ENCODE peak calls at places on chromosomes 16 and 17, in seven cellular contexts. U is fibroblast of the aortic adventitia; Y is heart right ventricle; P is activated CD8-positive, alpha-beta T cell treated with anti-CD3 and anti-CD28 coated beads for 36 hours; W is nephron progenitor cell; Z is epithelial cell of esophagus; T is body of pancreas. F is an unnamed sample.

GRCh38 chr16:58022601-58023371 is 2.8 kb upstream of the MMP15 start:
- DNase-seq in U (peak), Y (peak), P (no peak), W (no peak), Z (peak), T (peak), F (no peak)

GRCh38 chr17:17252149-17252810 is 15.3 kb upstream of the FLCN start:
- DNase-seq in U (no peak), Y (no peak), P (no peak), W (no peak), Z (no peak), T (no peak), F (no peak)

GRCh38 chr17:38705803-38706624 is 941 bp downstream of the MLLT6 start:
- DNase-seq in U (peak), Y (peak), P (peak), W (peak), Z (peak), T (peak), F (no peak)

GRCh38 chr16:67537270-67537635 is 8.6 kb downstream of the RIPOR1 start:
- DNase-seq in U (no peak), Y (peak), P (peak), W (peak), Z (peak), T (peak), F (peak)

GRCh38 chr17:42698736-42699414 is 16.5 kb downstream of the CNTNAP1 start:
- DNase-seq in U (peak), Y (peak), P (no peak), W (no peak), Z (no peak), T (no peak), F (peak)

GRCh38 chr16:54273566-54273965 is 13.0 kb downstream of the IRX3 start:
- DNase-seq in U (no peak), Y (no peak), P (no peak), W (no peak), Z (no peak), T (no peak), F (no peak)

GRCh38 chr17:28725660-28726395 is at the start of gene TLCD1:
- DNase-seq in U (peak), Y (peak), P (peak), W (peak), Z (peak), T (peak), F (peak)

GRCh38 chr16:19809121-19809635 is 75.5 kb downstream of the GPRC5B start:
- DNase-seq in U (no peak), Y (no peak), P (no peak), W (no peak), Z (no peak), T (peak), F (no peak)

GRCh38 chr17:29151567-29151966 is 28.6 kb downstream of the MYO18A start:
- DNase-seq in U (peak), Y (no peak), P (no peak), W (no peak), Z (peak), T (peak), F (no peak)

GRCh38 chr16:80346160-80346632 is 194.6 kb upstream of the DYNLRB2 start:
- DNase-seq in U (peak), Y (no peak), P (no peak), W (no peak), Z (no peak), T (no peak), F (no peak)

GRCh38 chr17:36942031-36942599 is 4.8 kb downstream of the LHX1 start:
- DNase-seq in U (no peak), Y (no peak), P (no peak), W (no peak), Z (no peak), T (no peak), F (peak)

GRCh38 chr16:86431540-86431939 is 78.8 kb upstream of the FOXF1 start:
- DNase-seq in U (no peak), Y (no peak), P (no peak), W (no peak), Z (no peak), T (no peak), F (no peak)

GRCh38 chr16:82152641-82153094 is 17.4 kb downstream of the MPHOSPH6 start:
- DNase-seq in U (no peak), Y (no peak), P (no peak), W (no peak), Z (no peak), T (no peak), F (no peak)

GRCh38 chr16:85542548-85542927 is 70.6 kb upstream of the GSE1 start:
- DNase-seq in U (no peak), Y (no peak), P (no peak), W (no peak), Z (no peak), T (no peak), F (no peak)

GRCh38 chr17:57669671-57670529 is 75.2 kb downstream of the CCDC182 start:
- DNase-seq in U (no peak), Y (no peak), P (no peak), W (no peak), Z (no peak), T (no peak), F (peak)

GRCh38 chr16:30380072-30380471 is 2.3 kb downstream of the SEPTIN1 start:
- DNase-seq in U (no peak), Y (no peak), P (no peak), W (no peak), Z (no peak), T (no peak), F (no peak)

GRCh38 chr16:30382398-30383015 is at the start of gene SEPTIN1:
- DNase-seq in U (no peak), Y (no peak), P (peak), W (no peak), Z (no peak), T (no peak), F (peak)

GRCh38 chr16:30379165-30379783 is 3.1 kb downstream of the SEPTIN1 start:
- DNase-seq in U (no peak), Y (no peak), P (no peak), W (no peak), Z (no peak), T (no peak), F (no peak)

GRCh38 chr16:30380801-30381208 is 1.6 kb downstream of the SEPTIN1 start:
- DNase-seq in U (no peak), Y (no peak), P (peak), W (no peak), Z (no peak), T (no peak), F (no peak)

GRCh38 chr16:30381351-30382041 is 865 bp downstream of the SEPTIN1 start:
- DNase-seq in U (no peak), Y (no peak), P (peak), W (peak), Z (no peak), T (no peak), F (no peak)
- TF ChIP-seq CTCF in U (no peak), Y (no peak), P (no peak), W (no peak), Z (no peak), T (no peak), F (no peak)

DNA sequence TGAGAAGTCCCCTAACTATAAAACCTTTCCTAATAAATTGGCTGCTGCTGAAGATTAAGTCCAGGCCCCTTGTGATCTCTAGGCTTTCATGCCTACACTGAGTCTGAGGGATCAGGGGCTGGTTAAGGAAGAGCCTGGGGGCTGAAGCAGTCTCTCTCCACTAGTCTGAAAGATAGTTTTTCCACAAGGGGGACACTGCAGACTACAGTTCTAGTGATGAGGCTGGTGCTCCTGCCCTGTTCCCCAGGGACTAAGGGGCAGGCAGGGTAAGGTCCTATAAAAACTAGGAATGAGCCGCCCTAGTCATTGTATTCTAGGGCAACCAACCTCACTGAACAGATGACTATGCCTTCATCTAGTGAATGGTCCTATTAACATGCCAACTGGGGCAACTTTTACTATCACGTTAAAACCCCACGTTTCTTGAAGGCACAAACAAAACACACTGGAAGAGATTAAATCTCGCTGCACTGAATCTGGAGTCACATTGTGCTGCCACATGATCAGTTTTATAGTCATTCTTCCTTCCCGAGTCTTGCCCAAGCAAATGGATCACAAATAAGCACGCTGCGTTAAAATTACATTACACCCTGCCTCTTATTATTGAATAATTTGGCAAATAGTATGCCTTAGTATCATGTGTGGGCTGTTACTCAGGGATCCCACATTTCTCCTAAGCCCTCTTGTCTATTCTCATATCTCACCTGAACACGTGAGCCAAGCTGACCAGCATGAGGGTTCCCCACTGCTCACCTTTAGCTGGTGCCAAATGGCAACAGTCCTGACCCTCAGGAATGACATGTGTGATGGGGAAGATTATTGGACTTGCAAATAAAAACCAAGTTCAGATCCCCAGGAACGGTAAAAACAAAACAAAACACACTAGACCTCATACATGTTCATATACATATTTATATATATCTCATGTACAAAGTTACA is 95.4 kb upstream of the TOB1 start:
- DNase-seq in U (no peak), Y (no peak), P (no peak), W (no peak), Z (no peak), T (no peak), F (no peak)
- TF ChIP-seq CTCF in U (no peak), Y (no peak), P (no peak), W (no peak), Z (no peak), T (no peak), F (no peak)

DNA sequence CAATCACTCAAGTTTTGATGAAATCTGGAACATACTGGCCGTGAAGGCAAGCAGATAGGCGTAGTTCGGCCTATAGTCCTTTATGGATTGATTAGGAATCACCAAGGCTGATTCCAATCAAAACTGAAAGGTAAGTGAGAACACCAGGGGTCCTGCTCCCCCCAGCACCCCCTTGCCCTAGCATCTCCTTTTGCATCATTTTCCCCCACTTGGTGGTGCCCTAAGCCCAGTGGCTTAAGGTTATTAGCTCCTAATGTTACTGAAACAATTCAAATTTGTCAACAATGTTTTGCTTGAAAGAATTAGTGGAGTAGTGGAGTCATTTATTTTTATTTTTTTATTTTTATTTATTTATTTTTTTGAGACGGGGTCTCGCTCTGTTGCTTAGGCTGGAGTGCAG is 4.9 kb downstream of the SLFN14 start:
- DNase-seq in U (no peak), Y (no peak), P (peak), W (no peak), Z (no peak), T (no peak), F (no peak)
- TF ChIP-seq CTCF in U (peak), Y (no peak), P (no peak), W (no peak), Z (no peak), T (no peak), F (no peak)

DNA sequence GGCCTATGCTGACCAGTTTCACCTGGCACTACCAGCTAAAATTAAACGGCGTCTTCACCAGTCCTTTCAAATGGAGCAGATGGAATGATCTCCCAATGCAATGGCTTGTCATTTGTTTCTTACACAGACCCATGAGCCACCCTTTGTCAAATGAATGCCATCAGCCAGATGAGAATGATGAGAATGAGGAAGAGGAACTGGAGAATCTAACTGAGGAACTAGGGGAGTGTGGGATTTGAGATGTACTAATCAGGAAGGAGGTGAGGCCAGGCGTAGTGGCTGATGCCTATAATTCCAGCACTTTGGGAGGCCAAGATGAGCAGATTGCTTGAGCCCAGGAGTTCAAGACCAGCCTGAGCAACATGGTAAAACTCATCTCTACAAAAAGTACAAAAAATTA is 116.4 kb downstream of the HS3ST3A1 start:
- DNase-seq in U (no peak), Y (no peak), P (no peak), W (no peak), Z (no peak), T (no peak), F (no peak)
- TF ChIP-seq CTCF in U (no peak), Y (no peak), P (no peak), W (no peak), Z (no peak), T (no peak), F (no peak)

GRCh38 chr17:1058423-1059130 is 61.6 kb downstream of the TIMM22 start:
- DNase-seq in U (peak), Y (peak), P (peak), W (no peak), Z (peak), T (no peak), F (no peak)
- TF ChIP-seq CTCF in U (peak), Y (peak), P (peak), W (peak), Z (peak), T (no peak), F (peak)

GRCh38 chr16:3879258-3879886 is 1.1 kb downstream of the CREBBP start:
- DNase-seq in U (no peak), Y (peak), P (peak), W (peak), Z (peak), T (peak), F (peak)
- TF ChIP-seq CTCF in U (no peak), Y (no peak), P (no peak), W (no peak), Z (no peak), T (no peak), F (no peak)

DNA sequence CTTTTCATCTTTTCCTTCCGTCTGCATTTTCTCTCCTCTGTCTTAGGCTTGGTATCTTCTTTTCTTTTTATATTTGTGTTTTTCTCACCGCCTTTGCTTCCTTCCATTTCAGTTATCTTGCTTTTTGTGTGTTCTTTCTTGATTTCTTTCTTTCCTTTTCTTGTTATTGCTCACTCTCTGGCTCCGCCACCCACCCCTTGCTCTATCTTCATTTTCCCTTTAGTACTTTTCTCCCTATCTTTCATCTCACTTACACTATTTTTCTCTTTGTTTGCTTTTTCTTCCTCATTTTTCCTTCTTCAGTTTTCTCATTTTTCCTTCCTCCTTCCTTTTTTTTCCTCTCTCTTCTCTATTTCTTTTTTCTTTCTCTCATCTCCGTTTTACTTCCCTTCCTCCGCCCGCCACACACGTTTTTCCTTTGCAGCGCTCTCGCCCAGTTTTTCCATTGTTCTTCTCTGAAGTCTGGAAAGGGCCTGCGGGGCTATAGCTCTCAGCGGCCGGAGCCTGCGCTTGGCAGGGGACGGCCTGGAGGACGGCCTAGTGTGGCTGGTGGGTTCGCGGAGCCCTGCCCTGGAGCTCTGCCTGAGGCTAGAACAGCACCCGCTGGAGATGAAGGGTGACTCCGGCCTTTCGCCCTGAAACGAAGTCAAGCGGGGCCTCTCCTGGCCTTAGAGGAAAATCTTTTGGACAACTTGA is 5.2 kb upstream of the HOXB13 start:
- DNase-seq in U (no peak), Y (no peak), P (no peak), W (no peak), Z (no peak), T (no peak), F (no peak)
- TF ChIP-seq CTCF in U (no peak), Y (no peak), P (peak), W (no peak), Z (no peak), T (no peak), F (no peak)